ENCODE peak calls at places on chromosomes 12 and 14, in ten cellular contexts. One of them, this sample, is unnamed.

GRCh38 chr12:107317751-107318553 is 224.6 kb upstream of the CRY1 start:
- DNase-seq in OCI-LY7: no peak
- DNase-seq in heart left ventricle: peak; percentile 90
- DNase-seq in tibial nerve: peak; percentile 49
- DNase-seq in endothelial cell of umbilical vein: peak; percentile 81
- DNase-seq in stomach: peak; percentile 75
- DNase-seq in fibroblast of lung: peak; percentile 95
- DNase-seq in iPS DF 6.9: no peak
- DNase-seq in aorta: peak; percentile 79
- DNase-seq in CD4-positive, CD25-positive, alpha-beta regulatory T cell: peak; percentile 76
- DNase-seq in this sample: peak; percentile 87

GRCh38 chr12:85781751-85782150 is 54.5 kb downstream of the RASSF9 start:
- DNase-seq in iPS DF 6.9: no peak
- DNase-seq in CD4-positive, CD25-positive, alpha-beta regulatory T cell: no peak
- DNase-seq in OCI-LY7: no peak
- DNase-seq in stomach: no peak
- DNase-seq in tibial nerve: no peak
- DNase-seq in heart left ventricle: no peak
- DNase-seq in aorta: no peak
- DNase-seq in endothelial cell of umbilical vein: no peak
- DNase-seq in fibroblast of lung: no peak
- DNase-seq in this sample: no peak

GRCh38 chr12:11846504-11846903 is 197.0 kb downstream of the ETV6 start:
- DNase-seq in iPS DF 6.9: no peak
- DNase-seq in stomach: no peak
- DNase-seq in tibial nerve: no peak
- DNase-seq in OCI-LY7: no peak
- DNase-seq in aorta: no peak
- DNase-seq in fibroblast of lung: no peak
- DNase-seq in endothelial cell of umbilical vein: no peak
- DNase-seq in CD4-positive, CD25-positive, alpha-beta regulatory T cell: no peak
- DNase-seq in heart left ventricle: no peak
- DNase-seq in this sample: no peak

GRCh38 chr14:23877538-23878180 is 75.9 kb upstream of the DHRS4 start:
- DNase-seq in aorta: no peak
- DNase-seq in CD4-positive, CD25-positive, alpha-beta regulatory T cell: no peak
- DNase-seq in iPS DF 6.9: no peak
- DNase-seq in heart left ventricle: no peak
- DNase-seq in stomach: no peak
- DNase-seq in endothelial cell of umbilical vein: no peak
- DNase-seq in tibial nerve: no peak
- DNase-seq in fibroblast of lung: no peak
- DNase-seq in OCI-LY7: no peak
- DNase-seq in this sample: no peak

GRCh38 chr14:101121399-101122113 is 218.0 kb upstream of the RTL1 start:
- DNase-seq in OCI-LY7: no peak
- DNase-seq in iPS DF 6.9: no peak
- DNase-seq in tibial nerve: no peak
- DNase-seq in stomach: peak; percentile 18
- DNase-seq in heart left ventricle: no peak
- DNase-seq in fibroblast of lung: no peak
- DNase-seq in aorta: no peak
- DNase-seq in endothelial cell of umbilical vein: no peak
- DNase-seq in CD4-positive, CD25-positive, alpha-beta regulatory T cell: no peak
- DNase-seq in this sample: no peak

GRCh38 chr12:18676112-18676511 is 61.7 kb downstream of the PLCZ1 start:
- DNase-seq in CD4-positive, CD25-positive, alpha-beta regulatory T cell: no peak
- DNase-seq in heart left ventricle: no peak
- DNase-seq in fibroblast of lung: no peak
- DNase-seq in endothelial cell of umbilical vein: no peak
- DNase-seq in iPS DF 6.9: no peak
- DNase-seq in tibial nerve: no peak
- DNase-seq in OCI-LY7: no peak
- DNase-seq in stomach: no peak
- DNase-seq in aorta: no peak
- DNase-seq in this sample: no peak

GRCh38 chr12:90020006-90020405 is 311.4 kb upstream of the ATP2B1 start:
- DNase-seq in endothelial cell of umbilical vein: no peak
- DNase-seq in stomach: no peak
- DNase-seq in tibial nerve: no peak
- DNase-seq in fibroblast of lung: no peak
- DNase-seq in aorta: no peak
- DNase-seq in CD4-positive, CD25-positive, alpha-beta regulatory T cell: no peak
- DNase-seq in iPS DF 6.9: no peak
- DNase-seq in OCI-LY7: no peak
- DNase-seq in heart left ventricle: no peak
- DNase-seq in this sample: no peak

GRCh38 chr14:75934998-75935628 is 46.7 kb downstream of the TGFB3 start:
- DNase-seq in iPS DF 6.9: no peak
- DNase-seq in OCI-LY7: no peak
- DNase-seq in CD4-positive, CD25-positive, alpha-beta regulatory T cell: no peak
- DNase-seq in endothelial cell of umbilical vein: no peak
- DNase-seq in tibial nerve: no peak
- DNase-seq in fibroblast of lung: no peak
- DNase-seq in stomach: no peak
- DNase-seq in aorta: no peak
- DNase-seq in heart left ventricle: no peak
- DNase-seq in this sample: no peak

GRCh38 chr14:61769893-61770292 is 7.7 kb downstream of the SNAPC1 start:
- DNase-seq in OCI-LY7: no peak
- DNase-seq in fibroblast of lung: no peak
- DNase-seq in aorta: no peak
- DNase-seq in heart left ventricle: no peak
- DNase-seq in CD4-positive, CD25-positive, alpha-beta regulatory T cell: no peak
- DNase-seq in tibial nerve: no peak
- DNase-seq in iPS DF 6.9: no peak
- DNase-seq in stomach: no peak
- DNase-seq in endothelial cell of umbilical vein: no peak
- DNase-seq in this sample: no peak

GRCh38 chr14:61780125-61780524 is 17.9 kb downstream of the SNAPC1 start:
- DNase-seq in iPS DF 6.9: no peak
- DNase-seq in OCI-LY7: no peak
- DNase-seq in aorta: no peak
- DNase-seq in tibial nerve: no peak
- DNase-seq in fibroblast of lung: no peak
- DNase-seq in stomach: no peak
- DNase-seq in endothelial cell of umbilical vein: no peak
- DNase-seq in CD4-positive, CD25-positive, alpha-beta regulatory T cell: no peak
- DNase-seq in heart left ventricle: no peak
- DNase-seq in this sample: no peak

DNA sequence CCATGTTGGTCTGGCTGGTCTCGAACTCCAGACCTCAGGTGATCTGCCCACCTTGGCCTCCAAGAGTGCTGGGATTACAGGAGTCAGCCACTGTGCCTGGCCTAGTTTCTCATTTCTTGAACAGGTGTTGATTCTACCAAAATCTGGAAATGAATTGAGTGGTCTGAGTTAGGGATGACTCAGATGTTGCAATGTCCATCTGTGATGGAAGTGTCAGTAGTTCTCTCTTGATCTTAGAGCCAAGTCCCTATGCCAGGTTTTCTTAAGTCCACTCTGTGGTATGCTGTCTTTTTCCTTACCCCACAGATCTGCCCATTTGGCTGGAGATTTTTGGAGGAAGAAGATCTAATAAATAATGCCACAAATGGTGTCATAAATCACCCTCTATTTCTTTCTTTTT is 12.6 kb downstream of the SNAPC1 start:
- DNase-seq in aorta: no peak
- DNase-seq in OCI-LY7: no peak
- DNase-seq in endothelial cell of umbilical vein: no peak
- DNase-seq in iPS DF 6.9: no peak
- DNase-seq in CD4-positive, CD25-positive, alpha-beta regulatory T cell: no peak
- DNase-seq in fibroblast of lung: no peak
- DNase-seq in tibial nerve: no peak
- DNase-seq in heart left ventricle: no peak
- DNase-seq in stomach: no peak
- DNase-seq in this sample: no peak
- H3K27ac ChIP-seq in aorta: no peak overlapping the region
- H3K27ac ChIP-seq in OCI-LY7: no peak overlapping the region
- H3K27ac ChIP-seq in endothelial cell of umbilical vein: no peak overlapping the region
- H3K27ac ChIP-seq in iPS DF 6.9: no peak overlapping the region
- H3K27ac ChIP-seq in CD4-positive, CD25-positive, alpha-beta regulatory T cell: no peak overlapping the region
- H3K27ac ChIP-seq in fibroblast of lung: no peak overlapping the region
- H3K27ac ChIP-seq in tibial nerve: no peak overlapping the region
- H3K27ac ChIP-seq in heart left ventricle: no peak overlapping the region
- H3K27ac ChIP-seq in stomach: no peak overlapping the region
- H3K27ac ChIP-seq in this sample: no peak overlapping the region

GRCh38 chr12:94873368-94874085 is 130.0 kb downstream of the NDUFA12 start:
- DNase-seq in fibroblast of lung: no peak
- DNase-seq in OCI-LY7: peak; percentile 28
- DNase-seq in CD4-positive, CD25-positive, alpha-beta regulatory T cell: no peak
- DNase-seq in tibial nerve: no peak
- DNase-seq in heart left ventricle: peak; percentile 35
- DNase-seq in endothelial cell of umbilical vein: no peak
- DNase-seq in aorta: no peak
- DNase-seq in iPS DF 6.9: no peak
- DNase-seq in stomach: peak; percentile 28
- DNase-seq in this sample: no peak

GRCh38 chr12:94872671-94873367 is 130.7 kb downstream of the NDUFA12 start:
- DNase-seq in iPS DF 6.9: no peak
- DNase-seq in fibroblast of lung: no peak
- DNase-seq in aorta: no peak
- DNase-seq in heart left ventricle: peak; percentile 21
- DNase-seq in tibial nerve: no peak
- DNase-seq in stomach: no peak
- DNase-seq in CD4-positive, CD25-positive, alpha-beta regulatory T cell: no peak
- DNase-seq in endothelial cell of umbilical vein: no peak
- DNase-seq in OCI-LY7: peak; percentile 34
- DNase-seq in this sample: no peak

GRCh38 chr12:94874086-94874985 is 129.2 kb downstream of the NDUFA12 start:
- DNase-seq in stomach: no peak
- DNase-seq in OCI-LY7: no peak
- DNase-seq in CD4-positive, CD25-positive, alpha-beta regulatory T cell: no peak
- DNase-seq in iPS DF 6.9: no peak
- DNase-seq in endothelial cell of umbilical vein: no peak
- DNase-seq in fibroblast of lung: no peak
- DNase-seq in aorta: no peak
- DNase-seq in heart left ventricle: no peak
- DNase-seq in tibial nerve: no peak
- DNase-seq in this sample: no peak

GRCh38 chr12:94874986-94875312 is 128.5 kb downstream of the NDUFA12 start:
- DNase-seq in fibroblast of lung: no peak
- DNase-seq in stomach: no peak
- DNase-seq in CD4-positive, CD25-positive, alpha-beta regulatory T cell: no peak
- DNase-seq in OCI-LY7: no peak
- DNase-seq in endothelial cell of umbilical vein: no peak
- DNase-seq in heart left ventricle: no peak
- DNase-seq in tibial nerve: no peak
- DNase-seq in aorta: no peak
- DNase-seq in iPS DF 6.9: no peak
- DNase-seq in this sample: no peak

GRCh38 chr12:94875525-94875924 is 128.0 kb downstream of the NDUFA12 start:
- DNase-seq in OCI-LY7: peak; percentile 87
- DNase-seq in endothelial cell of umbilical vein: peak; percentile 41
- DNase-seq in aorta: no peak
- DNase-seq in stomach: no peak
- DNase-seq in iPS DF 6.9: no peak
- DNase-seq in heart left ventricle: no peak
- DNase-seq in fibroblast of lung: no peak
- DNase-seq in tibial nerve: no peak
- DNase-seq in CD4-positive, CD25-positive, alpha-beta regulatory T cell: no peak
- DNase-seq in this sample: no peak
- H3K4me3 ChIP-seq in OCI-LY7: no peak overlapping the region
- H3K4me3 ChIP-seq in endothelial cell of umbilical vein: no peak overlapping the region
- H3K4me3 ChIP-seq in aorta: no peak overlapping the region
- H3K4me3 ChIP-seq in stomach: no peak overlapping the region
- H3K4me3 ChIP-seq in iPS DF 6.9: no peak overlapping the region
- H3K4me3 ChIP-seq in heart left ventricle: no peak overlapping the region
- H3K4me3 ChIP-seq in fibroblast of lung: no peak overlapping the region
- H3K4me3 ChIP-seq in tibial nerve: no peak overlapping the region
- H3K4me3 ChIP-seq in CD4-positive, CD25-positive, alpha-beta regulatory T cell: no peak overlapping the region
- H3K4me3 ChIP-seq in this sample: no peak overlapping the region

DNA sequence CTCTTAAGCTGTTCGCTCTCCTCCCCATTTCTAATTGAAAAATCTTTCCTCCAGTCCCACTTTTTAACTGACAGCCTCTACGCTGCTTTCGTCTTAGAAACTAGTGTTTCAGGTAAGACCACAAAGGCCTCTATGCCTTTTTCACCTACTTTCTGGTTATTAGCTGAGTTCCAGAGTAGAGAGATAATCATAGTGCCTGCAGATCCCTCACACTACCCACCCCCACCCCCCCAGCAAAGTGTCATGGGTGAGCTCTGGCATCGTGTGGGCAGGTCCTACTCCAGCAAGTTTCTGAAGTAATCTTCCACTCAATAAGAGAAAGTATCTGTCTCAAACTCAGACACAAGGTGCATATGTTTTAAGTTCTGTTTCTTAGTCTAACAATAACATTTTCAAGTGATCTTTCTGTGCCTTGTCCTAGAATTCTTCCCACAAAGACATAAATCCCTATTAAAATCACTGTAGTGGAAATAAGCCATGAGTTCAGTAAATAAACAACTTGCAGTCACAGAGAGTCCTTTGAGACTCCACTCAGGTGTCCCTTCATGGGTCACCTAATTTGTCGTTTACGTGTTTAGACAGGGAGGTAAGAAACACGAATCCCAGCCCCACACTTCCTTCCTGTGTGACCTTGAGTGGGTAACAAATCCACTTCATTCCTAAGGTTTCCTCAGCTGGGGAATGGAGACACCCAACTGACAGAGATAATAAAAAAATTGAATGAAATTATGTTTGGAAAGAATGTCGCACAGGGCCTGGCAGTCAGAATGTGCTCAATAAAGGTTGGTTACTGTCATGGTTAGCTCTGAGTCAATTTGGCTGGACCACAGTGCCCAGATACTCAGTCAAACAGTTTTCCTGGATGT is 228.9 kb upstream of the CAND1 start:
- DNase-seq in heart left ventricle: no peak
- DNase-seq in stomach: no peak
- DNase-seq in tibial nerve: no peak
- DNase-seq in fibroblast of lung: no peak
- DNase-seq in OCI-LY7: no peak
- DNase-seq in iPS DF 6.9: no peak
- DNase-seq in aorta: no peak
- DNase-seq in CD4-positive, CD25-positive, alpha-beta regulatory T cell: no peak
- DNase-seq in endothelial cell of umbilical vein: no peak
- DNase-seq in this sample: no peak
- H3K27ac ChIP-seq in heart left ventricle: no peak overlapping the region
- H3K27ac ChIP-seq in stomach: no peak overlapping the region
- H3K27ac ChIP-seq in tibial nerve: no peak overlapping the region
- H3K27ac ChIP-seq in fibroblast of lung: no peak overlapping the region
- H3K27ac ChIP-seq in OCI-LY7: no peak overlapping the region
- H3K27ac ChIP-seq in iPS DF 6.9: no peak overlapping the region
- H3K27ac ChIP-seq in aorta: no peak overlapping the region
- H3K27ac ChIP-seq in CD4-positive, CD25-positive, alpha-beta regulatory T cell: no peak overlapping the region
- H3K27ac ChIP-seq in endothelial cell of umbilical vein: no peak overlapping the region
- H3K27ac ChIP-seq in this sample: no peak overlapping the region

GRCh38 chr12:100953677-100954076 is 159.1 kb downstream of the ANO4 start:
- DNase-seq in fibroblast of lung: no peak
- DNase-seq in heart left ventricle: no peak
- DNase-seq in endothelial cell of umbilical vein: no peak
- DNase-seq in iPS DF 6.9: peak; percentile 57
- DNase-seq in CD4-positive, CD25-positive, alpha-beta regulatory T cell: no peak
- DNase-seq in aorta: no peak
- DNase-seq in stomach: no peak
- DNase-seq in OCI-LY7: no peak
- DNase-seq in tibial nerve: no peak
- DNase-seq in this sample: no peak

GRCh38 chr12:100955139-100955538 is 160.6 kb downstream of the ANO4 start:
- DNase-seq in CD4-positive, CD25-positive, alpha-beta regulatory T cell: no peak
- DNase-seq in iPS DF 6.9: no peak
- DNase-seq in fibroblast of lung: peak; percentile 94
- DNase-seq in stomach: no peak
- DNase-seq in endothelial cell of umbilical vein: peak; percentile 45
- DNase-seq in heart left ventricle: no peak
- DNase-seq in tibial nerve: no peak
- DNase-seq in OCI-LY7: no peak
- DNase-seq in aorta: peak; percentile 72
- DNase-seq in this sample: no peak

GRCh38 chr12:100951756-100952155 is 157.2 kb downstream of the ANO4 start:
- DNase-seq in heart left ventricle: no peak
- DNase-seq in stomach: no peak
- DNase-seq in OCI-LY7: no peak
- DNase-seq in CD4-positive, CD25-positive, alpha-beta regulatory T cell: no peak
- DNase-seq in endothelial cell of umbilical vein: no peak
- DNase-seq in aorta: no peak
- DNase-seq in iPS DF 6.9: no peak
- DNase-seq in tibial nerve: no peak
- DNase-seq in fibroblast of lung: no peak
- DNase-seq in this sample: no peak

GRCh38 chr12:100954118-100954517 is 159.5 kb downstream of the ANO4 start:
- DNase-seq in tibial nerve: no peak
- DNase-seq in OCI-LY7: no peak
- DNase-seq in iPS DF 6.9: no peak
- DNase-seq in fibroblast of lung: no peak
- DNase-seq in endothelial cell of umbilical vein: no peak
- DNase-seq in CD4-positive, CD25-positive, alpha-beta regulatory T cell: no peak
- DNase-seq in stomach: no peak
- DNase-seq in heart left ventricle: no peak
- DNase-seq in aorta: no peak
- DNase-seq in this sample: no peak

DNA sequence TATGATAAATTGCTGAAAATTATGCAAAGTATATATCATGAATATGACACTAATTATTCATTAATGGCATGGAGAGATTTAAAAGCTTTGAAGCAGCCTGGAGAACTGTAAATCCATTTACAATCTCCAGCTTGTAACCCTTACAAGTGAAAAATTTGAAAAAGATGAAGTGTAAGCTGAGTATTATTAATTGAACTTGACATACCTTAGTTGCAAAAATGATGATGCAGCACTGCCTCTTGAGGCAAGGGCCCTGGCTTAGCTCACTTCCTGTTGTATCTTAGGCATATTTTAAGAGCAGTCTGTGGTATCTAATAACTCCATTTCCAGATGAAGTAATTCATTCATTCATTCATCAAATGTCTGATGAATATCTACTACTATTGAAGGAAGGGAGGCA is 158.6 kb downstream of the ANO4 start:
- DNase-seq in endothelial cell of umbilical vein: no peak
- DNase-seq in iPS DF 6.9: no peak
- DNase-seq in tibial nerve: no peak
- DNase-seq in aorta: no peak
- DNase-seq in heart left ventricle: no peak
- DNase-seq in fibroblast of lung: peak; percentile 80
- DNase-seq in OCI-LY7: no peak
- DNase-seq in CD4-positive, CD25-positive, alpha-beta regulatory T cell: no peak
- DNase-seq in stomach: no peak
- DNase-seq in this sample: no peak
- H3K4me3 ChIP-seq in endothelial cell of umbilical vein: no peak overlapping the region
- H3K4me3 ChIP-seq in iPS DF 6.9: no peak overlapping the region
- H3K4me3 ChIP-seq in tibial nerve: no peak overlapping the region
- H3K4me3 ChIP-seq in aorta: no peak overlapping the region
- H3K4me3 ChIP-seq in heart left ventricle: no peak overlapping the region
- H3K4me3 ChIP-seq in fibroblast of lung: no peak overlapping the region
- H3K4me3 ChIP-seq in OCI-LY7: no peak overlapping the region
- H3K4me3 ChIP-seq in CD4-positive, CD25-positive, alpha-beta regulatory T cell: no peak overlapping the region
- H3K4me3 ChIP-seq in stomach: no peak overlapping the region
- H3K4me3 ChIP-seq in this sample: no peak overlapping the region